ENCODE peak calls at places on chromosomes 13 and 19, in nine cellular contexts. One of them, this sample, is unnamed. For H3K4me1, the result is how much of the 10 kb centered on the place peaks cover.

GRCh38 chr13:57992416-57992815 is 360.9 kb downstream of the PCDH17 start:
- DNase-seq in endodermal cell: no peak
- DNase-seq in pancreas: no peak
- DNase-seq in esophagus muscularis mucosa: no peak
- DNase-seq in heart right ventricle: no peak
- DNase-seq in tibial artery: no peak
- DNase-seq in right lobe of liver: no peak
- DNase-seq in stomach: no peak
- DNase-seq in cardiac muscle cell: no peak
- DNase-seq in this sample: no peak

GRCh38 chr19:14413355-14413754 is 5.8 kb downstream of the DDX39A start:
- DNase-seq in endodermal cell: no peak
- DNase-seq in tibial artery: no peak
- DNase-seq in stomach: no peak
- DNase-seq in heart right ventricle: no peak
- DNase-seq in right lobe of liver: no peak
- DNase-seq in esophagus muscularis mucosa: no peak
- DNase-seq in pancreas: no peak
- DNase-seq in cardiac muscle cell: no peak
- DNase-seq in this sample: no peak

GRCh38 chr13:47999973-48000372 is 1.1 kb downstream of the SUCLA2 start:
- DNase-seq in right lobe of liver: no peak
- DNase-seq in tibial artery: no peak
- DNase-seq in esophagus muscularis mucosa: no peak
- DNase-seq in heart right ventricle: no peak
- DNase-seq in cardiac muscle cell: no peak
- DNase-seq in pancreas: no peak
- DNase-seq in stomach: no peak
- DNase-seq in endodermal cell: no peak
- DNase-seq in this sample: no peak

GRCh38 chr13:97478247-97478646 is 44.3 kb downstream of the RAP2A start:
- DNase-seq in pancreas: no peak
- DNase-seq in stomach: no peak
- DNase-seq in right lobe of liver: no peak
- DNase-seq in cardiac muscle cell: no peak
- DNase-seq in tibial artery: no peak
- DNase-seq in heart right ventricle: no peak
- DNase-seq in endodermal cell: no peak
- DNase-seq in esophagus muscularis mucosa: no peak
- DNase-seq in this sample: no peak

GRCh38 chr19:33394006-33394722 is 20.7 kb downstream of the CEBPG start:
- DNase-seq in esophagus muscularis mucosa: no peak
- DNase-seq in cardiac muscle cell: peak
- DNase-seq in pancreas: peak
- DNase-seq in tibial artery: peak
- DNase-seq in stomach: no peak
- DNase-seq in endodermal cell: no peak
- DNase-seq in right lobe of liver: peak
- DNase-seq in heart right ventricle: no peak
- DNase-seq in this sample: peak

GRCh38 chr19:30498707-30499106 is 126.5 kb downstream of the ZNF536 start:
- DNase-seq in endodermal cell: peak
- DNase-seq in stomach: no peak
- DNase-seq in cardiac muscle cell: no peak
- DNase-seq in esophagus muscularis mucosa: no peak
- DNase-seq in pancreas: no peak
- DNase-seq in tibial artery: no peak
- DNase-seq in right lobe of liver: no peak
- DNase-seq in heart right ventricle: no peak
- DNase-seq in this sample: no peak

GRCh38 chr19:10624585-10624984 is 768 bp upstream of the SLC44A2 start:
- DNase-seq in pancreas: no peak
- DNase-seq in tibial artery: no peak
- DNase-seq in stomach: peak
- DNase-seq in cardiac muscle cell: no peak
- DNase-seq in esophagus muscularis mucosa: no peak
- DNase-seq in right lobe of liver: no peak
- DNase-seq in endodermal cell: no peak
- DNase-seq in heart right ventricle: no peak
- DNase-seq in this sample: no peak

GRCh38 chr13:80276371-80277289 is 64.3 kb downstream of the SPRY2 start:
- DNase-seq in stomach: no peak
- DNase-seq in heart right ventricle: peak
- DNase-seq in esophagus muscularis mucosa: peak
- DNase-seq in right lobe of liver: no peak
- DNase-seq in endodermal cell: no peak
- DNase-seq in pancreas: no peak
- DNase-seq in cardiac muscle cell: peak
- DNase-seq in tibial artery: no peak
- DNase-seq in this sample: no peak

GRCh38 chr13:21549633-21550032 is 54.3 kb downstream of the MICU2 start:
- DNase-seq in endodermal cell: no peak
- DNase-seq in heart right ventricle: no peak
- DNase-seq in cardiac muscle cell: peak
- DNase-seq in stomach: no peak
- DNase-seq in pancreas: no peak
- DNase-seq in tibial artery: no peak
- DNase-seq in right lobe of liver: no peak
- DNase-seq in esophagus muscularis mucosa: no peak
- DNase-seq in this sample: no peak

GRCh38 chr19:22545751-22546150 is 88.4 kb upstream of the ZNF492 start:
- DNase-seq in endodermal cell: peak
- DNase-seq in pancreas: peak
- DNase-seq in stomach: no peak
- DNase-seq in tibial artery: peak
- DNase-seq in cardiac muscle cell: peak
- DNase-seq in right lobe of liver: peak
- DNase-seq in esophagus muscularis mucosa: no peak
- DNase-seq in heart right ventricle: peak
- DNase-seq in this sample: no peak

GRCh38 chr19:29634002-29634401 is 27.9 kb downstream of the POP4 start:
- DNase-seq in pancreas: no peak
- DNase-seq in esophagus muscularis mucosa: no peak
- DNase-seq in heart right ventricle: no peak
- DNase-seq in stomach: no peak
- DNase-seq in tibial artery: no peak
- DNase-seq in cardiac muscle cell: no peak
- DNase-seq in endodermal cell: no peak
- DNase-seq in right lobe of liver: no peak
- DNase-seq in this sample: no peak

GRCh38 chr19:40592170-40592569 is 9.0 kb upstream of the LTBP4 start:
- DNase-seq in heart right ventricle: no peak
- DNase-seq in pancreas: no peak
- DNase-seq in endodermal cell: peak
- DNase-seq in tibial artery: no peak
- DNase-seq in right lobe of liver: no peak
- DNase-seq in cardiac muscle cell: peak
- DNase-seq in stomach: no peak
- DNase-seq in esophagus muscularis mucosa: no peak
- DNase-seq in this sample: no peak

GRCh38 chr19:46471116-46471733 is at the start of gene PNMA8A:
- DNase-seq in pancreas: peak
- DNase-seq in heart right ventricle: peak
- DNase-seq in cardiac muscle cell: peak
- DNase-seq in tibial artery: peak
- DNase-seq in esophagus muscularis mucosa: no peak
- DNase-seq in stomach: peak
- DNase-seq in right lobe of liver: no peak
- DNase-seq in endodermal cell: peak
- DNase-seq in this sample: peak

GRCh38 chr19:13026478-13026999 is 31.3 kb downstream of the NFIX start:
- DNase-seq in right lobe of liver: peak
- DNase-seq in tibial artery: no peak
- DNase-seq in stomach: peak
- DNase-seq in pancreas: no peak
- DNase-seq in heart right ventricle: no peak
- DNase-seq in cardiac muscle cell: peak
- DNase-seq in esophagus muscularis mucosa: no peak
- DNase-seq in endodermal cell: no peak
- DNase-seq in this sample: no peak

GRCh38 chr13:75365724-75366173 is 116.2 kb downstream of the TBC1D4 start:
- DNase-seq in tibial artery: no peak
- DNase-seq in heart right ventricle: no peak
- DNase-seq in cardiac muscle cell: peak
- DNase-seq in right lobe of liver: no peak
- DNase-seq in pancreas: no peak
- DNase-seq in endodermal cell: no peak
- DNase-seq in stomach: no peak
- DNase-seq in esophagus muscularis mucosa: no peak
- DNase-seq in this sample: no peak

GRCh38 chr19:30780456-30780855 is 408.3 kb downstream of the ZNF536 start:
- DNase-seq in cardiac muscle cell: no peak
- DNase-seq in pancreas: no peak
- DNase-seq in right lobe of liver: no peak
- DNase-seq in tibial artery: no peak
- DNase-seq in heart right ventricle: no peak
- DNase-seq in esophagus muscularis mucosa: peak
- DNase-seq in stomach: no peak
- DNase-seq in endodermal cell: peak
- DNase-seq in this sample: no peak

GRCh38 chr13:112726018-112726767 is 36.4 kb downstream of the ATP11A start:
- DNase-seq in pancreas: no peak
- DNase-seq in stomach: no peak
- DNase-seq in esophagus muscularis mucosa: no peak
- DNase-seq in cardiac muscle cell: no peak
- DNase-seq in tibial artery: peak
- DNase-seq in endodermal cell: peak
- DNase-seq in heart right ventricle: no peak
- DNase-seq in right lobe of liver: peak
- DNase-seq in this sample: peak

DNA sequence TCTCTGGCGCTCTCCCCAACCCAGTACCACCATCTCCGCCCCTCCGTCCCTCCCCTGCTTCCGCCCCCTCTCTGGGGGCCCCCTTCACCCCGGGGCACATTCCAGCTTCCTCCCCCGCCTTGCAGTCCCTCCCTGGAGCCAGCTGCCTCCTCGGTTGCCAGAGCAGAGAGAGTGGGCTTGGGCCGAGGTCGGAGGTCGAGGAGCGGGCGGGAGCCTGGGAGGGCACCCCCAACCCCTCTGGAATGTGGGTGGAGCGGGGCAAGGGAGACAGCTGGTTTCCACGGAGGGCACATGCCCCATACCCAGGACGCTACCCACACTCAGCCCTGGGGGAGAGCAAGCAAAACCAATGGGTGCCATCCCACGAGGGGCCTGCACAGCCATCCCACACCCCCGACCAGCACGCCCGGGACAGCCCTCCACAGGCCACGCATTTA is 6.4 kb upstream of the CIRBP start:
- DNase-seq in stomach: no peak
- DNase-seq in esophagus muscularis mucosa: no peak
- DNase-seq in cardiac muscle cell: no peak
- DNase-seq in endodermal cell: no peak
- DNase-seq in tibial artery: no peak
- DNase-seq in right lobe of liver: no peak
- DNase-seq in heart right ventricle: peak
- DNase-seq in pancreas: no peak
- DNase-seq in this sample: no peak
- H3K4me1 ChIP-seq in stomach: half or more
- H3K4me1 ChIP-seq in esophagus muscularis mucosa: half or more
- H3K4me1 ChIP-seq in cardiac muscle cell: under half
- H3K4me1 ChIP-seq in endodermal cell: under half
- H3K4me1 ChIP-seq in tibial artery: under half
- H3K4me1 ChIP-seq in right lobe of liver: under half
- H3K4me1 ChIP-seq in heart right ventricle: half or more
- H3K4me1 ChIP-seq in pancreas: half or more
- H3K4me1 ChIP-seq in this sample: half or more

GRCh38 chr19:55383789-55384575 is at the start of gene TMEM238:
- DNase-seq in pancreas: peak
- DNase-seq in heart right ventricle: peak
- DNase-seq in tibial artery: no peak
- DNase-seq in cardiac muscle cell: peak
- DNase-seq in esophagus muscularis mucosa: no peak
- DNase-seq in right lobe of liver: peak
- DNase-seq in stomach: peak
- DNase-seq in endodermal cell: peak
- DNase-seq in this sample: peak
- TF ChIP-seq CTCF in pancreas: no peak
- TF ChIP-seq CTCF in heart right ventricle: no peak
- TF ChIP-seq CTCF in tibial artery: no peak
- TF ChIP-seq CTCF in cardiac muscle cell: no peak
- TF ChIP-seq CTCF in esophagus muscularis mucosa: peak
- TF ChIP-seq CTCF in right lobe of liver: peak
- TF ChIP-seq CTCF in stomach: no peak
- TF ChIP-seq CTCF in endodermal cell: no peak
- TF ChIP-seq CTCF in this sample: no peak

DNA sequence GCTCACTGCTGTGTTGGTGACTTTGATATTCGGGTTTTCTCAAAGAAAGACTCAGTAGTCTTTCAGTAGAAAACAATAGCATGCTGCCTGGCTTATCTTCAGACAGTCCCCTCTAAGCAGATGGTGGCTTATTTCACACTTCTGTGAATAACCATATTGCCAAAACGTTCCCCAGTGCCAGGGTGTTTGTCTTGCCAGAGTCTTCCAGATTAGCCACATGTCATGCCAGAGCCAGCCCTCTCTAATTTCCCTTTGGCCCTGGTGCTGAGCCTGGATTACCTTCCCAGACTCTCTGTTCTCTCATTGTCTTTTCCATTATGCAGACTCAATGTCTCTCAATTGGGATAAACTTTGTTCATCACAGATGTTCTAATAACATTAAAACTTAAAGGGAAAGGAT is 488.0 kb upstream of the ATXN8OS start:
- DNase-seq in esophagus muscularis mucosa: no peak
- DNase-seq in stomach: no peak
- DNase-seq in cardiac muscle cell: no peak
- DNase-seq in pancreas: no peak
- DNase-seq in endodermal cell: no peak
- DNase-seq in tibial artery: no peak
- DNase-seq in right lobe of liver: no peak
- DNase-seq in heart right ventricle: no peak
- DNase-seq in this sample: no peak
- H3K4me1 ChIP-seq in esophagus muscularis mucosa: under half
- H3K4me1 ChIP-seq in stomach: under half
- H3K4me1 ChIP-seq in cardiac muscle cell: under half
- H3K4me1 ChIP-seq in pancreas: under half
- H3K4me1 ChIP-seq in endodermal cell: under half
- H3K4me1 ChIP-seq in tibial artery: under half
- H3K4me1 ChIP-seq in right lobe of liver: under half
- H3K4me1 ChIP-seq in heart right ventricle: under half
- H3K4me1 ChIP-seq in this sample: under half

DNA sequence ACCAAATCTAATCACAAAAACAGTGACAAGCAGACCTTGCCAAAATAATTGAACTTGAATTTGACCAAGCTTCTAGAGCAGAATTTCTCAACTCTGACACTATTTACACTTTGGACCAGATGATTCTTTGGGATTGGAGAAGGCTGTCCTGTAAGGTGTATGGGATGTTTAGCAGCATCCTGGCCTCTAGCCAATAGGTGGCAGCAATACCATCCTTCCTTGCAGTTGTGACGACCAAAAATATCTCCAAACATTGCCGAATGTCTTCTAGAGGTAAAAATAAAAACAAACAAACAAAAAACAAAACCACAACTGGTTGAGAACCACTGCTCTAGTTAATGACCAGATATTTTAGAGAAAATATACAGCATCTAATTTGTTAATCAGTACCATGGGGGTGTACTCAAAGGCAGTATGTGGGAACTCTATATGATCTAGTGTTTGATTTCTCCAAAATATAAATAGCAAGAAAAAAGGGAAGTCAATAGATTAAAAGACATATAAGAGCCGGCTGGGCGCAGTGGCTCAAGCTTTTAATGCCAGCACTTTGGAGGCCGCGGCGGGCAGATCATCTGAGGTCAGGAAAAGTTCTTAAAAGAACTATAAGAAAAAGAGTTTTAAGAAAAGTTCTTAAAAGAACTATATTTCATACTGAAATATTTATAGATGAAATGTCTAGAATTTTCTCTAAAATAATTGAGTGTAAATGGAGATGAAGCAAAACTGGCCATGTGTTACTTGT is 60.9 kb upstream of the ZNF527 start:
- DNase-seq in pancreas: no peak
- DNase-seq in stomach: no peak
- DNase-seq in right lobe of liver: no peak
- DNase-seq in endodermal cell: peak
- DNase-seq in cardiac muscle cell: no peak
- DNase-seq in esophagus muscularis mucosa: no peak
- DNase-seq in tibial artery: no peak
- DNase-seq in heart right ventricle: no peak
- DNase-seq in this sample: no peak
- TF ChIP-seq CTCF in pancreas: no peak
- TF ChIP-seq CTCF in stomach: no peak
- TF ChIP-seq CTCF in right lobe of liver: no peak
- TF ChIP-seq CTCF in endodermal cell: peak
- TF ChIP-seq CTCF in cardiac muscle cell: no peak
- TF ChIP-seq CTCF in esophagus muscularis mucosa: no peak
- TF ChIP-seq CTCF in tibial artery: no peak
- TF ChIP-seq CTCF in heart right ventricle: no peak
- TF ChIP-seq CTCF in this sample: no peak